ENCODE peak calls at places on chromosomes 12 and 14, in seven cellular contexts. P, G, N, I, A, O and Y are unnamed samples.

GRCh38 chr14:54226103-54226502 is 170.7 kb upstream of the CDKN3 start:
- DNase-seq in P (peak; percentile 60), G (no peak), N (no peak), I (no peak), A (no peak), O (no peak), Y (no peak)

GRCh38 chr12:60494249-60494648 is 898.4 kb downstream of the SLC16A7 start:
- DNase-seq in P (peak; percentile 59), G (peak; percentile 64), N (no peak), I (no peak), A (peak; percentile 12), O (no peak), Y (no peak)

GRCh38 chr14:98953544-98954346 is 318.3 kb downstream of the BCL11B start:
- DNase-seq in P (peak; percentile 82), G (peak; percentile 73), N (no peak), I (no peak), A (no peak), O (no peak), Y (peak; percentile 29)

GRCh38 chr12:79424109-79424721 is 266.5 kb downstream of the PAWR start:
- DNase-seq in P (peak; percentile 91), G (peak; percentile 91), N (no peak), I (no peak), A (no peak), O (no peak), Y (no peak)

GRCh38 chr12:48823281-48823680 is 5.0 kb downstream of the CACNB3 start:
- DNase-seq in P (no peak), G (no peak), N (no peak), I (no peak), A (no peak), O (no peak), Y (no peak)

GRCh38 chr12:92863255-92863654 is 65.8 kb downstream of the EEA1 start:
- DNase-seq in P (no peak), G (no peak), N (no peak), I (no peak), A (no peak), O (no peak), Y (no peak)

GRCh38 chr12:56941299-56942017 is 7.2 kb upstream of the SDR9C7 start:
- DNase-seq in P (peak; percentile 53), G (peak; percentile 58), N (no peak), I (no peak), A (no peak), O (no peak), Y (no peak)

GRCh38 chr14:87131879-87132278 is 861.1 kb downstream of the GALC start:
- DNase-seq in P (peak; percentile 88), G (no peak), N (no peak), I (no peak), A (no peak), O (no peak), Y (no peak)

GRCh38 chr14:104514156-104514848 is 65.3 kb upstream of the C14orf180 start:
- DNase-seq in P (no peak), G (no peak), N (no peak), I (no peak), A (no peak), O (no peak), Y (no peak)

GRCh38 chr12:14846042-14846587 is 2.8 kb upstream of the ART4 start:
- DNase-seq in P (no peak), G (peak; percentile 73), N (no peak), I (no peak), A (no peak), O (no peak), Y (no peak)

GRCh38 chr14:95054346-95055280 is 102.7 kb downstream of the DICER1 start:
- DNase-seq in P (no peak), G (no peak), N (no peak), I (no peak), A (no peak), O (no peak), Y (no peak)

GRCh38 chr12:117679776-117680175 is 289.0 kb downstream of the KSR2 start:
- DNase-seq in P (peak; percentile 43), G (no peak), N (no peak), I (no peak), A (no peak), O (no peak), Y (no peak)

GRCh38 chr12:95169368-95169767 is 47.9 kb downstream of the FGD6 start:
- DNase-seq in P (peak; percentile 79), G (peak; percentile 67), N (no peak), I (no peak), A (no peak), O (no peak), Y (no peak)

GRCh38 chr12:68780731-68781130 is 27.2 kb upstream of the MDM2 start:
- DNase-seq in P (no peak), G (no peak), N (no peak), I (no peak), A (no peak), O (no peak), Y (no peak)

GRCh38 chr14:63726499-63726898 is 1.4 kb downstream of the SGPP1 start:
- DNase-seq in P (no peak), G (no peak), N (no peak), I (no peak), A (no peak), O (no peak), Y (no peak)

GRCh38 chr14:68806526-68807147 is 13.8 kb upstream of the ZFP36L1 start:
- DNase-seq in P (no peak), G (no peak), N (no peak), I (no peak), A (no peak), O (no peak), Y (no peak)

GRCh38 chr12:95365912-95366311 is 108.0 kb upstream of the METAP2 start:
- DNase-seq in P (no peak), G (no peak), N (no peak), I (no peak), A (no peak), O (no peak), Y (no peak)

GRCh38 chr12:26113853-26114719 is 10.8 kb downstream of the BHLHE41 start:
- DNase-seq in P (peak; percentile 86), G (peak; percentile 91), N (peak; percentile 87), I (peak; percentile 57), A (peak; percentile 93), O (peak; percentile 84), Y (peak; percentile 97)